ENCODE peak calls at places on chromosomes 5 and 9, in seven cellular contexts. C is Panc1, D is lung, N is H7, O is pancreas, K is right lobe of liver, R is DND-41. F is an unnamed sample.

GRCh38 chr9:14779566-14780022 is 57.1 kb upstream of the CER1 start:
- DNase-seq in C (no peak), R (no peak), D (no peak), K (no peak), N (no peak), O (no peak), F (no peak)

GRCh38 chr9:129783516-129784361 is 19.2 kb upstream of the TOR1B start:
- DNase-seq in D (peak), N (peak), K (peak), R (peak), O (peak), C (no peak), F (peak)

GRCh38 chr5:95843733-95844223 is 21.3 kb upstream of the GLRX start:
- DNase-seq in C (no peak), K (peak), D (no peak), N (no peak), O (peak), R (no peak), F (no peak)

GRCh38 chr9:136290508-136291000 is 13.3 kb downstream of the CCDC187 start:
- DNase-seq in R (no peak), K (no peak), O (no peak), D (no peak), N (no peak), C (no peak), F (no peak)

GRCh38 chr9:16675131-16675530 is 195.3 kb downstream of the BNC2 start:
- DNase-seq in K (no peak), D (no peak), C (no peak), R (no peak), O (no peak), N (no peak), F (no peak)

GRCh38 chr5:57499262-57500050 is 16.8 kb upstream of the ACTBL2 start:
- DNase-seq in N (peak), R (peak), K (no peak), D (no peak), C (no peak), O (no peak), F (no peak)

GRCh38 chr9:98958271-98958989 is 14.7 kb downstream of the COL15A1 start:
- DNase-seq in O (no peak), R (no peak), N (no peak), K (no peak), D (no peak), C (no peak), F (no peak)

GRCh38 chr5:146565764-146566163 is 49.8 kb upstream of the GPR151 start:
- DNase-seq in D (peak), R (peak), K (peak), N (peak), C (no peak), O (no peak), F (peak)

GRCh38 chr5:77232959-77233358 is 22.5 kb downstream of the PDE8B start:
- DNase-seq in D (no peak), K (no peak), N (no peak), C (no peak), O (no peak), R (no peak), F (no peak)

GRCh38 chr5:10469253-10470030 is 27.8 kb downstream of the ROPN1L start:
- DNase-seq in O (no peak), D (no peak), N (no peak), K (no peak), R (no peak), C (no peak), F (no peak)

GRCh38 chr5:34007116-34007674 is 655 bp downstream of the AMACR start:
- DNase-seq in C (no peak), K (no peak), D (no peak), N (peak), O (peak), R (no peak), F (no peak)

GRCh38 chr5:170861855-170862766 is at the start of gene RANBP17:
- DNase-seq in D (peak), O (peak), R (no peak), K (peak), N (peak), C (no peak), F (no peak)
- H3K4me3 ChIP-seq in D (peak), O (peak), R (no peak), K (peak), N (peak), C (peak), F (no peak)

GRCh38 chr5:131950706-131951105 is 5.2 kb upstream of the MEIKIN start:
- DNase-seq in K (no peak), N (no peak), D (no peak), R (no peak), O (no peak), C (no peak), F (no peak)
- H3K4me3 ChIP-seq in K (no peak), N (no peak), D (no peak), R (no peak), O (no peak), C (no peak), F (no peak)

GRCh38 chr5:133030343-133031005 is 4.1 kb upstream of the ZCCHC10 start:
- DNase-seq in C (no peak), D (no peak), N (no peak), K (no peak), O (no peak), R (no peak), F (no peak)

GRCh38 chr5:133029321-133029720 is 3.0 kb upstream of the ZCCHC10 start:
- DNase-seq in K (no peak), R (no peak), C (no peak), N (no peak), D (no peak), O (no peak), F (no peak)

GRCh38 chr5:133034064-133034463 is 7.7 kb upstream of the ZCCHC10 start:
- DNase-seq in O (peak), K (no peak), N (no peak), R (no peak), C (no peak), D (no peak), F (no peak)

GRCh38 chr5:133032852-133033742 is 6.7 kb upstream of the ZCCHC10 start:
- DNase-seq in O (no peak), R (peak), D (no peak), N (no peak), K (no peak), C (no peak), F (no peak)

DNA sequence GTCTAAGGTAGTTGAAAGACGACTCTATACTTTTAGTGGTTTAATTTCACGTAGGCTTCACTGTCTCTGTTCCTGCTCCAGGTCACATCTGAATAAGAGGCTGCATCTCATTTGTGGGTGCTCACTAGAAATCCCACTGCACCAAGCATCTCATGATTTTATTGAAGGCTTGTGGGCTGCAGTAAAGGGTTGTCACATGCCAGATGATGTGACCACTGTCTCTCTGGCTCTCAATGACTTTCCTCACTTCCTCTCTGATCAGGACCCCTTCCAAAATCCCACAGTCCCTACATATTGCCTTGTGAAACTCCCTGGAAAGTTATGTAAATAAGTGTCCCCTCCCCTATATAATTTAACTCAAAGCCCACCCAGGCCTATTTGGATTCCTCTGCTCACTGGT is 8.9 kb upstream of the ZCCHC10 start:
- DNase-seq in N (no peak), D (no peak), C (no peak), O (no peak), K (no peak), R (no peak), F (no peak)
- H3K4me3 ChIP-seq in N (no peak), D (no peak), C (no peak), O (no peak), K (no peak), R (no peak), F (no peak)

DNA sequence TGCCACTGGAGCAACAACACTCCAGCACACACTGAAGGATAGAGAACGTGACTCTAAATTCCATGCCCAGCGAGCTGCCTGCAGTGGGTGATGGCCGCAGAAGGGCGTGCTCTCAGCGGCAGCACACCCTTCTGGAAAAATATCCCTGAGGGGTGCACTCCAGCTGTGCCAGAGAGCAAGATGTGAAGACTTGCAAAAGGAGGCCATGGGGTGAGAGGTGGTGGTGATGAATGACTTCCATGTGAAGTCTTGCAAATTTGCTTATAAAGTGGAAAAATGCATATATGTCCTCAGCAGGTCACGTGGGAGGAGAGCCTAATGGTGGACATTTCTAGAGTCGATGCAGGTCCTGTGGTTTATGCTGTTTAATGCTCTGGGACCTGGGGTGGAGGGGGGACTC is 39.8 kb upstream of the COL5A1 start:
- DNase-seq in K (no peak), N (no peak), R (no peak), C (no peak), O (peak), D (peak), F (no peak)
- H3K4me3 ChIP-seq in K (no peak), N (no peak), R (no peak), C (no peak), O (no peak), D (no peak), F (no peak)

GRCh38 chr9:96087669-96088299 is 212.3 kb downstream of the ERCC6L2 start:
- DNase-seq in O (no peak), C (no peak), K (no peak), N (peak), D (no peak), R (no peak), F (no peak)
- H3K4me3 ChIP-seq in O (no peak), C (no peak), K (no peak), N (no peak), D (no peak), R (no peak), F (no peak)